ENCODE peak calls at places on chromosomes 4 and X, in eight cellular contexts. M is A549, B is K562, H is SK-N-SH, N is GM12878, T is HCT116, Z is HepG2, I is H1. W is an unnamed sample.

GRCh38 chrX:22300130-22300529 is 27.4 kb downstream of the CBLL2 start:
- DNase-seq in M (peak; percentile 5), I (no peak), H (peak; percentile 19), Z (no peak), N (no peak), T (peak; percentile 45), B (no peak), W (peak; percentile 44)

GRCh38 chr4:7772708-7773385 is 166.8 kb downstream of the AFAP1 start:
- DNase-seq in Z (no peak), M (no peak), T (no peak), I (no peak), N (no peak), B (no peak), H (no peak), W (no peak)

GRCh38 chrX:33726281-33727160 is 405.6 kb downstream of the FAM47A start:
- DNase-seq in Z (no peak), M (no peak), H (no peak), T (no peak), I (no peak), N (no peak), B (no peak), W (no peak)

GRCh38 chr4:38279650-38280322 is 319.6 kb downstream of the PTTG2 start:
- DNase-seq in T (no peak), M (no peak), B (no peak), H (no peak), I (no peak), N (no peak), Z (no peak), W (no peak)

GRCh38 chrX:126339926-126340325 is 173.8 kb upstream of the DCAF12L2 start:
- DNase-seq in Z (no peak), N (no peak), I (no peak), M (no peak), B (no peak), T (no peak), H (no peak), W (no peak)

GRCh38 chrX:774536-774935 is 143.9 kb downstream of the SHOX start:
- DNase-seq in N (no peak), B (no peak), Z (no peak), I (no peak), H (no peak), M (no peak), T (no peak), W (no peak)

GRCh38 chrX:68710870-68711576 is 63.6 kb downstream of the STARD8 start:
- DNase-seq in N (no peak), M (peak; percentile 65), Z (peak; percentile 40), T (peak; percentile 32), H (peak; percentile 73), I (no peak), B (peak; percentile 41), W (peak; percentile 32)

GRCh38 chr4:61335364-61335763 is 135.2 kb downstream of the ADGRL3 start:
- DNase-seq in T (no peak), I (no peak), Z (no peak), N (no peak), B (no peak), H (no peak), M (no peak), W (no peak)

GRCh38 chrX:9339603-9340569 is 125.0 kb upstream of the TBL1X start:
- DNase-seq in T (no peak), M (no peak), H (no peak), Z (no peak), I (no peak), B (no peak), N (no peak), W (no peak)

GRCh38 chr4:186151499-186151898 is 39.9 kb upstream of the CYP4V2 start:
- DNase-seq in I (no peak), M (no peak), B (no peak), N (no peak), T (no peak), H (no peak), Z (no peak), W (no peak)

GRCh38 chr4:59945277-59945676 is 1254.8 kb upstream of the ADGRL3 start:
- DNase-seq in B (no peak), I (no peak), Z (no peak), N (no peak), T (no peak), H (no peak), M (no peak), W (no peak)

GRCh38 chr4:118776166-118776954 is 59.6 kb downstream of the SEC24D start:
- DNase-seq in Z (no peak), N (no peak), T (no peak), M (no peak), B (no peak), H (no peak), I (no peak), W (peak; percentile 50)

GRCh38 chrX:26918633-26919032 is 544.5 kb downstream of the PPP4R3C start:
- DNase-seq in B (peak; percentile 9), N (no peak), Z (peak; percentile 23), M (peak; percentile 13), I (no peak), H (peak; percentile 16), T (peak; percentile 12), W (peak; percentile 31)

GRCh38 chr4:2433609-2434350 is 15.0 kb downstream of the CFAP99 start:
- DNase-seq in M (no peak), I (no peak), T (no peak), Z (no peak), N (no peak), H (no peak), B (no peak), W (no peak)

GRCh38 chrX:30673884-30674598 is 20.8 kb downstream of the GK start:
- DNase-seq in B (no peak), M (no peak), I (no peak), N (no peak), H (no peak), T (no peak), Z (no peak), W (no peak)

GRCh38 chrX:72478351-72478750 is 94.3 kb downstream of the HDAC8 start:
- DNase-seq in I (no peak), H (no peak), M (no peak), B (no peak), T (no peak), Z (no peak), N (no peak), W (no peak)

GRCh38 chr4:152939655-152940054 is 3.5 kb downstream of the FHDC1 start:
- DNase-seq in N (no peak), I (no peak), B (no peak), T (no peak), Z (no peak), M (no peak), H (no peak), W (no peak)

GRCh38 chrX:72128881-72129280 is 2.8 kb downstream of the RTL5 start:
- DNase-seq in Z (peak; percentile 0), B (no peak), T (no peak), M (peak; percentile 47), H (peak; percentile 49), I (no peak), N (no peak), W (no peak)

DNA sequence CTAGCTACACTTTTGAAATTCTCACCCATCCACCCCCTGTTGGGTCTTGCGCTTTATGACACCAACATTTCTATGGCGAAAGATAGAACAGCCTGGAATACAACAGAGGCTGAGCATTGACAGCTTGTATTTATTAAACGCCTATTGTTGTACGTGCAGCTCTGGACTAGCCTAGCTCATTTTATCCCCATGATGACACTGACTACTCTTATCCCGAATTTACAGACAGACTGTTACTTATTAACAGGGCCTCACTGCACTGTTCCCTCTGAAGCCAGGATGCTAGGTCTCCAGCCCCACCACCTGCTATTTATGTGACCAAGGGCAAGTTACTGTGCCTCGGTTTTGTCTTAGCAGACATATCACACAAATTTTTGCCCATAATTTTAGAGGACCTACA is 1.0 kb upstream of the RFC1 start:
- DNase-seq in I (no peak), M (no peak), T (no peak), B (no peak), N (no peak), Z (peak; percentile 84), H (no peak), W (no peak)
- H3K9me3 ChIP-seq in I (peaks cover 12% of the 10 kb centered on the region), M (peaks cover 4% of the 10 kb centered on the region), T (no peaks in the 10 kb centered on the region), B (peaks cover 3% of the 10 kb centered on the region), N (peaks cover 4% of the 10 kb centered on the region), Z (peaks cover 13% of the 10 kb centered on the region), H (no peaks in the 10 kb centered on the region), W (no peaks in the 10 kb centered on the region)

DNA sequence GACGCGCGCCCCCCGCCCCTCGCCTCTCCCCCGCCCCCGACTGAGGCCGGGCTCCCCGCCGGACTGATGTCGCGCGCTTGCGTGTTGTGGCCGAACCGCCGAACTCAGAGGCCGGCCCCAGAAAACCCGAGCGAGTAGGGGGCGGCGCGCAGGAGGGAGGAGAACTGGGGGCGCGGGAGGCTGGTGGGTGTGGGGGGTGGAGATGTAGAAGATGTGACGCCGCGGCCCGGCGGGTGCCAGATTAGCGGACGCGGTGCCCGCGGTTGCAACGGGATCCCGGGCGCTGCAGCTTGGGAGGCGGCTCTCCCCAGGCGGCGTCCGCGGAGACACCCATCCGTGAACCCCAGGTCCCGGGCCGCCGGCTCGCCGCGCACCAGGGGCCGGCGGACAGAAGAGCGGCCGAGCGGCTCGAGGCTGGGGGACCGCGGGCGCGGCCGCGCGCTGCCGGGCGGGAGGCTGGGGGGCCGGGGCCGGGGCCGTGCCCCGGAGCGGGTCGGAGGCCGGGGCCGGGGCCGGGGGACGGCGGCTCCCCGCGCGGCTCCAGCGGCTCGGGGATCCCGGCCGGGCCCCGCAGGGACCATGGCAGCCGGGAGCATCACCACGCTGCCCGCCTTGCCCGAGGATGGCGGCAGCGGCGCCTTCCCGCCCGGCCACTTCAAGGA is at the start of gene FGF2:
- DNase-seq in I (peak; percentile 47), H (peak; percentile 89), B (peak; percentile 76), N (no peak), T (no peak), M (peak; percentile 54), Z (no peak), W (peak; percentile 68)
- TF ChIP-seq MAX in I (no peak), H (no peak), B (no peak), N (no peak), T (no peak), M (peak; percentile 20), Z (no peak), W (no peak)

GRCh38 chrX:62931625-62932024 is 419.5 kb downstream of the SPIN4 start:
- DNase-seq in I (no peak), T (no peak), N (no peak), M (no peak), B (no peak), H (no peak), Z (no peak), W (no peak)
- H3K9me3 ChIP-seq in I (peaks cover 27% of the 10 kb centered on the region), T (no peaks in the 10 kb centered on the region), N (no peaks in the 10 kb centered on the region), M (no peaks in the 10 kb centered on the region), B (no peaks in the 10 kb centered on the region), H (peaks cover 6% of the 10 kb centered on the region), Z (peaks cover 37% of the 10 kb centered on the region), W (no peaks in the 10 kb centered on the region)

GRCh38 chrX:66601522-66601921 is 37.4 kb downstream of the EDA2R start:
- DNase-seq in Z (no peak), N (no peak), I (no peak), M (no peak), H (no peak), B (no peak), T (no peak), W (no peak)

DNA sequence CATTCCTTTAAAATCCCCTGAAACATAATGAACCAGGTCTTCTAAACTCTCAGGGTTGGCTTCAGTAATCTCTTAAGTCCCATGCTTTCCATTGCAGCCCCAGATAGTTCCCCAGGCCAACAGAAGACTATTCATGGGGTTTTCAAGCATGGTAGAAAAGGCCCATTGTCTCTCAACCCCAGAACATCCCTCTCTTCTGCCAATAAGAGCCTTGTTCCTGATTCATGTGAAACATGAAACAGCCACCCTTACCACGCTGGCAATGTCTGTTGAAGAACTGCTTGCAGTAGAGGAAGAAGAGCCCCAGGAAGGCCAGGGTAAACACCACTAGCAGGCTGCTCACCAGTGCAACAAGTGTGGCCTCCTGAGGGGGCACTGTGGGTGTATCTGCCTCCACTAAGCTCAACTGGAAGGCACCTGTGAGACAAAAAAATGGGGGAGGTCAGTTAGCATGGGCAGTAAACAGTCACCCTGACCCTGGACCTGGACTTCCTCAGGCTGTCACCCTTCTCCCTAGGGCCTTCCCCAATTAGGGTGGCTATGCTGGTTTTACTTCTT is 36.4 kb downstream of the EDA2R start:
- DNase-seq in I (no peak), M (no peak), Z (peak; percentile 0), H (no peak), B (no peak), T (no peak), N (no peak), W (no peak)
- TF ChIP-seq MAX in I (no peak), M (no peak), Z (no peak), H (no peak), B (no peak), T (no peak), N (no peak), W (no peak)